ENCODE peak calls at places on chromosomes 5 and 9, in four cellular contexts. One of them, this sample, is unnamed. For H3K36me3, the result is how much of the 10 kb centered on the place peaks cover.

GRCh38 chr5:132008961-132009680 is 2.3 kb downstream of the ACSL6 start:
- DNase-seq in tibial nerve: no peak
- DNase-seq in adrenal gland: no peak
- DNase-seq in uterus: peak
- DNase-seq in this sample: no peak

GRCh38 chr9:105252405-105252756 is 7.9 kb downstream of the SLC44A1 start:
- DNase-seq in tibial nerve: no peak
- DNase-seq in adrenal gland: no peak
- DNase-seq in uterus: no peak
- DNase-seq in this sample: no peak

GRCh38 chr9:72814083-72814482 is 138.8 kb downstream of the ALDH1A1 start:
- DNase-seq in tibial nerve: no peak
- DNase-seq in adrenal gland: no peak
- DNase-seq in uterus: no peak
- DNase-seq in this sample: no peak

GRCh38 chr9:111041902-111042301 is 3.6 kb upstream of the LPAR1 start:
- DNase-seq in tibial nerve: no peak
- DNase-seq in adrenal gland: no peak
- DNase-seq in uterus: no peak
- DNase-seq in this sample: no peak

GRCh38 chr9:78566948-78567675 is 270.2 kb downstream of the PSAT1 start:
- DNase-seq in tibial nerve: no peak
- DNase-seq in adrenal gland: no peak
- DNase-seq in uterus: no peak
- DNase-seq in this sample: no peak

GRCh38 chr5:1015545-1015944 is 6.9 kb downstream of the NKD2 start:
- DNase-seq in tibial nerve: no peak
- DNase-seq in adrenal gland: no peak
- DNase-seq in uterus: no peak
- DNase-seq in this sample: no peak

GRCh38 chr5:133924221-133924920 is 44.1 kb downstream of the C5orf15 start:
- DNase-seq in tibial nerve: no peak
- DNase-seq in adrenal gland: no peak
- DNase-seq in uterus: no peak
- DNase-seq in this sample: no peak

GRCh38 chr9:84759300-84759750 is 89.8 kb downstream of the NTRK2 start:
- DNase-seq in tibial nerve: no peak
- DNase-seq in adrenal gland: no peak
- DNase-seq in uterus: no peak
- DNase-seq in this sample: no peak

GRCh38 chr5:7395432-7396168 is at the start of gene ADCY2:
- DNase-seq in tibial nerve: no peak
- DNase-seq in adrenal gland: no peak
- DNase-seq in uterus: no peak
- DNase-seq in this sample: no peak

GRCh38 chr9:556199-556598 is 285.3 kb upstream of the DMRT1 start:
- DNase-seq in tibial nerve: no peak
- DNase-seq in adrenal gland: no peak
- DNase-seq in uterus: no peak
- DNase-seq in this sample: no peak

GRCh38 chr5:140548791-140549190 is 1.3 kb downstream of the EIF4EBP3 start:
- DNase-seq in tibial nerve: no peak
- DNase-seq in adrenal gland: no peak
- DNase-seq in uterus: no peak
- DNase-seq in this sample: no peak
- H3K27ac ChIP-seq in tibial nerve: peak
- H3K27ac ChIP-seq in adrenal gland: peak
- H3K27ac ChIP-seq in uterus: peak
- H3K27ac ChIP-seq in this sample: peak

DNA sequence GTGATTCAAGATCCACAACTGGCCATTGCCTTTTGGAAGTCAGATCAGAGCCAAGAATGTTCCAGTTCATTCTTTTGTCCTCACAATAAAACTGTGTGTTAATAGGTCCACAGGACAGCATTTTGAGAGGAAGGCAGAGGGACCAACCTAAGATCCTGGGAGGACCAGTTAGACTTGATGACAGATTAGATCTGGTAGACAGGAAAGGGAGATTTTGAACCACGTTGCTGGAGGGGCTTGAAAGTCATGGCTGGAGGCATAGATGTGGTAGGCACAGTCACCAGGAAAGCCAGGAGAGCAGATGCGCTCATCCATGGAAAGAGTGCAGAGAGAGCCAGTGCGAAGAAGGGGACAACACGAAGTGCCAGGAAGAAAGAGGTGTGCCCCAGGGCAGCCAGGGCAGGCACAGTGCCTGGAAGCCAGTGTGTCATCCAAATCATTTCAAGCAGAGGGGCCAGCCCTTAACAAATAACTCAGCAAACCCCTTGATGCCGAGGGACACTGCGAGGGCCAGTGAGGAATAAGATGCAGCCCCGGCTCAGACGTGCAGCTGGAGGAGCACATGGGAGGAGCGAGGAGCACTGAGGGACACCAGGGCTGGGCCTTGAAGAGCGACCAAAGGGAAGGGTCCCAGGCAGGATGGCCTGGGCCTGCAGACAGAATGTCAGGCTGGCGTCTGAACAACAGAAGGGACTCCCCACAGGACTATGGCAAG is 12.8 kb upstream of the SLC2A8 start:
- DNase-seq in tibial nerve: no peak
- DNase-seq in adrenal gland: peak
- DNase-seq in uterus: peak
- DNase-seq in this sample: no peak
- H3K36me3 ChIP-seq in tibial nerve: under half
- H3K36me3 ChIP-seq in adrenal gland: under half
- H3K36me3 ChIP-seq in uterus: under half
- H3K36me3 ChIP-seq in this sample: under half

GRCh38 chr5:61330879-61331406 is 1.1 kb upstream of the ZSWIM6 start:
- DNase-seq in tibial nerve: no peak
- DNase-seq in adrenal gland: peak
- DNase-seq in uterus: peak
- DNase-seq in this sample: peak
- TF ChIP-seq POLR2A in tibial nerve: no peak
- TF ChIP-seq POLR2A in adrenal gland: peak
- TF ChIP-seq POLR2A in uterus: no peak
- TF ChIP-seq POLR2A in this sample: no peak

DNA sequence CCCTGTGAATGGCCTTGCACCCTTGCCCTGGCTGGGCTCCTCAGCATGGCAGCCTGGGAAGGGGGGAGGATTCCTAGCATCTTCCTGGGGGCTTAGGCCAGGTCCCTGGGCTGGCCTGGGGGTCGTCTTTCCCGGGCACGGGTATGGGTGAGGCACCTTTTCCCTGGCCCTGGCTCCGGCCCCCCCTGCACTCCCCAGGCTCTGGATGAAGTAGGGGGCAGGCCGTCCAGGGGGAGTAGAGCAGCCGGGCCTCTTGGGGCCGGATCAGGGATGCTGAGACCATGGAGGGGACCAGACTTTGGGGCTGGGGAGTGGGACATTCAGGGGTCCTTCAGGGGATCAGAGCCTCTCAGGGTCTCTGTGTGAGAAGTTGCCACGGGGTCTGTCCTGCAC is 6.6 kb downstream of the RXRA start:
- DNase-seq in tibial nerve: no peak
- DNase-seq in adrenal gland: no peak
- DNase-seq in uterus: no peak
- DNase-seq in this sample: no peak
- H3K27ac ChIP-seq in tibial nerve: peak
- H3K27ac ChIP-seq in adrenal gland: no peak
- H3K27ac ChIP-seq in uterus: no peak
- H3K27ac ChIP-seq in this sample: peak

GRCh38 chr9:92725266-92725545 is 39.4 kb downstream of the BICD2 start:
- DNase-seq in tibial nerve: no peak
- DNase-seq in adrenal gland: no peak
- DNase-seq in uterus: no peak
- DNase-seq in this sample: no peak
- H3K36me3 ChIP-seq in tibial nerve: under half
- H3K36me3 ChIP-seq in adrenal gland: under half
- H3K36me3 ChIP-seq in uterus: under half
- H3K36me3 ChIP-seq in this sample: under half

This sample was measured in breast epithelium.